ENCODE peak calls at places on chromosomes 7 and 10, in ten cellular contexts. T is NCI-H1694; H is SW480; W is psoas muscle; A is stimulated activated CD8-positive, alpha-beta memory T cell treated with anti-CD3 and anti-CD28 coated beads, Interleukin-4, amount 100 ng/mL, for 1 hour; P is WERI-Rb-1; K is activated T-cell treated with anti-CD3 and anti-CD28 coated beads, Interleukin-2, amount 50 U/mL, for 4 hours; E is Panc1; C is lower lobe of right lung; Z is H7. M is an unnamed sample.

GRCh38 chr7:22140597-22140996 is 194.9 kb upstream of the CDCA7L start:
- DNase-seq in T (no peak), H (no peak), W (no peak), A (no peak), P (no peak), K (no peak), E (no peak), C (no peak), Z (no peak), M (no peak)

GRCh38 chr7:34109936-34110626 is 204.7 kb downstream of the BMPER start:
- DNase-seq in T (no peak), H (no peak), W (no peak), A (no peak), P (no peak), K (no peak), E (no peak), C (no peak), Z (no peak), M (no peak)

GRCh38 chr10:78335691-78336401 is 302.2 kb downstream of the RPS24 start:
- DNase-seq in T (no peak), H (no peak), W (peak), A (no peak), P (no peak), K (no peak), E (peak), C (no peak), Z (no peak), M (no peak)

GRCh38 chr7:159094919-159095915 is 49.5 kb downstream of the VIPR2 start:
- DNase-seq in T (no peak), H (no peak), W (no peak), A (no peak), P (no peak), K (no peak), E (no peak), C (no peak), Z (no peak), M (no peak)

GRCh38 chr10:74898201-74898976 is 72.0 kb downstream of the KAT6B start:
- DNase-seq in T (no peak), H (no peak), W (no peak), A (no peak), P (no peak), K (no peak), E (no peak), C (no peak), Z (no peak), M (no peak)

GRCh38 chr7:107002131-107002803 is 42.2 kb upstream of the PRKAR2B start:
- DNase-seq in T (no peak), H (no peak), W (no peak), A (no peak), P (no peak), K (no peak), E (no peak), C (no peak), Z (no peak), M (no peak)

GRCh38 chr10:60827791-60828488 is 49.7 kb downstream of the CDK1 start:
- DNase-seq in T (no peak), H (no peak), W (no peak), A (no peak), P (no peak), K (no peak), E (no peak), C (no peak), Z (no peak), M (no peak)

GRCh38 chr7:108303332-108303731 is 152.9 kb downstream of the NRCAM start:
- DNase-seq in T (no peak), H (no peak), W (no peak), A (no peak), P (no peak), K (no peak), E (no peak), C (no peak), Z (no peak), M (no peak)

GRCh38 chr10:133131754-133132710 is 28.0 kb upstream of the KNDC1 start:
- DNase-seq in T (no peak), H (no peak), W (peak), A (no peak), P (no peak), K (no peak), E (no peak), C (peak), Z (peak), M (no peak)

GRCh38 chr10:20986049-20986448 is 88.9 kb upstream of the NEBL start:
- DNase-seq in T (no peak), H (no peak), W (no peak), A (no peak), P (no peak), K (no peak), E (no peak), C (no peak), Z (no peak), M (no peak)

GRCh38 chr7:42096681-42097637 is 140.1 kb downstream of the GLI3 start:
- DNase-seq in T (no peak), H (no peak), W (peak), A (no peak), P (peak), K (no peak), E (no peak), C (no peak), Z (no peak), M (no peak)

GRCh38 chr7:105621617-105622016 is 40.3 kb upstream of the EFCAB10 start:
- DNase-seq in T (peak), H (no peak), W (peak), A (no peak), P (no peak), K (no peak), E (no peak), C (no peak), Z (no peak), M (no peak)

GRCh38 chr7:30285531-30286284 is 1.3 kb downstream of the ZNRF2 start:
- DNase-seq in T (no peak), H (peak), W (peak), A (no peak), P (no peak), K (peak), E (no peak), C (peak), Z (no peak), M (no peak)

GRCh38 chr10:126302831-126303230 is 85.4 kb downstream of the ADAM12 start:
- DNase-seq in T (no peak), H (no peak), W (no peak), A (no peak), P (no peak), K (no peak), E (no peak), C (no peak), Z (no peak), M (no peak)

GRCh38 chr7:19560111-19560883 is 148.5 kb downstream of the POLR1F start:
- DNase-seq in T (no peak), H (no peak), W (no peak), A (no peak), P (no peak), K (no peak), E (peak), C (no peak), Z (no peak), M (no peak)

GRCh38 chr10:110576220-110576619 is 8.7 kb downstream of the SMC3 start:
- DNase-seq in T (no peak), H (no peak), W (no peak), A (no peak), P (no peak), K (no peak), E (no peak), C (no peak), Z (no peak), M (no peak)

GRCh38 chr10:7408494-7409044 is 2.3 kb downstream of the SFMBT2 start:
- DNase-seq in T (no peak), H (no peak), W (peak), A (no peak), P (no peak), K (peak), E (no peak), C (peak), Z (peak), M (no peak)

GRCh38 chr10:10831085-10831484 is 186.6 kb upstream of the CELF2 start:
- DNase-seq in T (no peak), H (no peak), W (peak), A (no peak), P (no peak), K (no peak), E (peak), C (peak), Z (no peak), M (no peak)

GRCh38 chr10:49298990-49299815 is at the start of gene C10orf71:
- DNase-seq in T (no peak), H (no peak), W (peak), A (no peak), P (no peak), K (no peak), E (no peak), C (no peak), Z (no peak), M (no peak)

GRCh38 chr7:2930310-2931033 is 86.4 kb upstream of the GNA12 start:
- DNase-seq in T (no peak), H (no peak), W (no peak), A (no peak), P (no peak), K (peak), E (no peak), C (peak), Z (peak), M (no peak)

GRCh38 chr10:69316313-69317059 is 38.2 kb downstream of the HK1 start:
- DNase-seq in T (no peak), H (no peak), W (peak), A (no peak), P (no peak), K (no peak), E (no peak), C (no peak), Z (peak), M (no peak)

GRCh38 chr7:92987095-92987494 is 130.7 kb downstream of the SAMD9 start:
- DNase-seq in T (no peak), H (no peak), W (no peak), A (no peak), P (no peak), K (no peak), E (no peak), C (no peak), Z (no peak), M (no peak)

GRCh38 chr7:7524121-7524520 is 11.6 kb downstream of the COL28A1 start:
- DNase-seq in T (no peak), H (no peak), W (no peak), A (no peak), P (no peak), K (no peak), E (no peak), C (no peak), Z (no peak), M (no peak)

GRCh38 chr7:816751-817671 is 15.3 kb upstream of the SUN1 start:
- DNase-seq in T (no peak), H (peak), W (no peak), A (no peak), P (no peak), K (peak), E (no peak), C (peak), Z (peak), M (no peak)

GRCh38 chr7:40175725-40176510 is 41.1 kb downstream of the SUGCT start:
- DNase-seq in T (no peak), H (no peak), W (no peak), A (no peak), P (no peak), K (no peak), E (no peak), C (no peak), Z (no peak), M (no peak)

GRCh38 chr7:46153583-46153950 is 232.5 kb upstream of the IGFBP3 start:
- DNase-seq in T (no peak), H (no peak), W (no peak), A (no peak), P (no peak), K (no peak), E (no peak), C (no peak), Z (no peak), M (no peak)

GRCh38 chr7:26153246-26153822 is 1.3 kb downstream of the NFE2L3 start:
- DNase-seq in T (no peak), H (peak), W (no peak), A (no peak), P (no peak), K (no peak), E (no peak), C (no peak), Z (peak), M (no peak)

GRCh38 chr7:25389489-25390106 is 161.3 kb upstream of the NPVF start:
- DNase-seq in T (peak), H (peak), W (no peak), A (no peak), P (no peak), K (no peak), E (no peak), C (no peak), Z (peak), M (no peak)

GRCh38 chr7:1873070-1873405 is 203.0 kb downstream of the ELFN1 start:
- DNase-seq in T (no peak), H (no peak), W (no peak), A (no peak), P (no peak), K (no peak), E (no peak), C (no peak), Z (no peak), M (no peak)

GRCh38 chr10:48691812-48692528 is 7.3 kb downstream of the WDFY4 start:
- DNase-seq in T (no peak), H (no peak), W (no peak), A (no peak), P (no peak), K (no peak), E (no peak), C (no peak), Z (no peak), M (no peak)

GRCh38 chr10:77251297-77252013 is 386.2 kb downstream of the KCNMA1 start:
- DNase-seq in T (no peak), H (peak), W (no peak), A (no peak), P (peak), K (no peak), E (no peak), C (no peak), Z (peak), M (no peak)